ENCODE peak calls at places on chromosome 21, in nine cellular contexts. V, M, I, L, H, Y, J, E and P are unnamed samples.

GRCh38 chr21:31387560-31388186 is 43.6 kb upstream of the TIAM1 start:
- DNase-seq in V (no peak), M (no peak), I (no peak), L (no peak), H (no peak), Y (no peak), J (no peak), E (no peak), P (no peak)

GRCh38 chr21:34199121-34199910 is 125.9 kb downstream of the MRPS6 start:
- DNase-seq in V (no peak), M (peak), I (no peak), L (no peak), H (no peak), Y (no peak), J (no peak), E (no peak), P (no peak)

GRCh38 chr21:36474591-36474990 is 5.3 kb downstream of the CLDN14 start:
- DNase-seq in V (no peak), M (no peak), I (no peak), L (no peak), H (no peak), Y (no peak), J (no peak), E (no peak), P (no peak)

GRCh38 chr21:26007911-26008579 is 162.5 kb downstream of the APP start:
- DNase-seq in V (no peak), M (no peak), I (no peak), L (no peak), H (no peak), Y (no peak), J (no peak), E (no peak), P (no peak)

GRCh38 chr21:45347048-45347711 is 57.8 kb upstream of the COL18A1 start:
- DNase-seq in V (no peak), M (peak), I (no peak), L (no peak), H (no peak), Y (no peak), J (no peak), E (no peak), P (no peak)

GRCh38 chr21:45849651-45850050 is 131.9 kb upstream of the COL6A1 start:
- DNase-seq in V (no peak), M (no peak), I (no peak), L (no peak), H (no peak), Y (no peak), J (no peak), E (no peak), P (no peak)

GRCh38 chr21:42591170-42591869 is 62.1 kb upstream of the PDE9A start:
- DNase-seq in V (no peak), M (no peak), I (no peak), L (no peak), H (no peak), Y (no peak), J (no peak), E (no peak), P (no peak)

GRCh38 chr21:25409992-25410391 is 197.3 kb downstream of the MRPL39 start:
- DNase-seq in V (no peak), M (no peak), I (no peak), L (no peak), H (no peak), Y (no peak), J (no peak), E (no peak), P (no peak)

GRCh38 chr21:18803624-18804023 is 400.0 kb upstream of the TMPRSS15 start:
- DNase-seq in V (no peak), M (no peak), I (no peak), L (no peak), H (no peak), Y (no peak), J (no peak), E (no peak), P (no peak)

GRCh38 chr21:17351766-17352165 is 161.1 kb upstream of the CXADR start:
- DNase-seq in V (no peak), M (no peak), I (no peak), L (no peak), H (no peak), Y (no peak), J (no peak), E (no peak), P (no peak)

GRCh38 chr21:46264690-46265144 is 20.7 kb downstream of the MCM3AP start:
- DNase-seq in V (no peak), M (no peak), I (no peak), L (no peak), H (no peak), Y (no peak), J (no peak), E (no peak), P (no peak)

GRCh38 chr21:33558777-33559421 is 16.1 kb downstream of the SON start:
- DNase-seq in V (no peak), M (no peak), I (no peak), L (no peak), H (no peak), Y (no peak), J (no peak), E (no peak), P (no peak)

GRCh38 chr21:37551406-37552355 is 185.1 kb downstream of the DYRK1A start:
- DNase-seq in V (peak), M (peak), I (no peak), L (no peak), H (peak), Y (peak), J (peak), E (no peak), P (peak)

GRCh38 chr21:26842976-26843911 is 2.0 kb downstream of the ADAMTS1 start:
- DNase-seq in V (peak), M (peak), I (peak), L (peak), H (peak), Y (peak), J (no peak), E (no peak), P (peak)

GRCh38 chr21:22311741-22312462 is 1313.7 kb downstream of the NCAM2 start:
- DNase-seq in V (no peak), M (no peak), I (no peak), L (no peak), H (no peak), Y (no peak), J (no peak), E (no peak), P (no peak)

GRCh38 chr21:30839304-30839703 is 9.7 kb upstream of the KRTAP7-1 start:
- DNase-seq in V (peak), M (peak), I (peak), L (no peak), H (no peak), Y (peak), J (no peak), E (no peak), P (no peak)

GRCh38 chr21:36765229-36765628 is 66.3 kb downstream of the SIM2 start:
- DNase-seq in V (no peak), M (no peak), I (peak), L (no peak), H (no peak), Y (no peak), J (no peak), E (no peak), P (no peak)

GRCh38 chr21:41095983-41096382 is 72.0 kb upstream of the BACE2 start:
- DNase-seq in V (no peak), M (no peak), I (no peak), L (no peak), H (no peak), Y (no peak), J (no peak), E (no peak), P (no peak)

GRCh38 chr21:17454315-17455027 is 58.4 kb upstream of the CXADR start:
- DNase-seq in V (peak), M (peak), I (peak), L (peak), H (peak), Y (peak), J (no peak), E (no peak), P (peak)

GRCh38 chr21:37511848-37512247 is 145.3 kb downstream of the DYRK1A start:
- DNase-seq in V (no peak), M (no peak), I (no peak), L (no peak), H (no peak), Y (no peak), J (no peak), E (no peak), P (no peak)

GRCh38 chr21:38631171-38631570 is 132.9 kb upstream of the ERG start:
- DNase-seq in V (no peak), M (no peak), I (no peak), L (no peak), H (no peak), Y (peak), J (no peak), E (no peak), P (no peak)

GRCh38 chr21:43364851-43365424 is 62.0 kb downstream of the SIK1 start:
- DNase-seq in V (no peak), M (no peak), I (no peak), L (no peak), H (no peak), Y (no peak), J (no peak), E (no peak), P (no peak)